ENCODE peak calls at places on chromosomes 5 and 9, in nine cellular contexts. Q, M, Z, A, O, F, J, C and K are unnamed samples.

GRCh38 chr9:132181796-132182521 is 20.1 kb downstream of the NTNG2 start:
- DNase-seq in Z (no peak), J (no peak), C (no peak), F (no peak), Q (no peak), A (no peak), O (peak; percentile 83), M (no peak), K (peak; percentile 82)

GRCh38 chr5:127746756-127747155 is 43.6 kb downstream of the CCDC192 start:
- DNase-seq in Z (no peak), C (no peak), F (no peak), A (no peak), O (no peak), M (no peak), Q (peak; percentile 54), J (no peak), K (peak; percentile 59)

GRCh38 chr9:93698140-93698908 is 121.9 kb downstream of the PHF2 start:
- DNase-seq in A (no peak), C (no peak), Q (no peak), Z (no peak), J (no peak), O (no peak), F (no peak), M (no peak), K (no peak)

GRCh38 chr9:35906923-35907699 is 1.1 kb downstream of the HRCT1 start:
- DNase-seq in Q (no peak), Z (no peak), O (peak; percentile 81), A (no peak), F (peak; percentile 91), C (peak; percentile 93), M (no peak), J (no peak), K (no peak)

GRCh38 chr5:11468334-11469039 is 435.8 kb downstream of the CTNND2 start:
- DNase-seq in O (no peak), J (no peak), Z (no peak), A (no peak), F (no peak), Q (no peak), C (no peak), M (no peak), K (no peak)

GRCh38 chr5:172886974-172887491 is 53.0 kb downstream of the ERGIC1 start:
- DNase-seq in J (no peak), O (peak; percentile 73), F (no peak), M (peak; percentile 79), A (no peak), Q (peak; percentile 99), C (peak; percentile 94), Z (peak; percentile 85), K (no peak)

GRCh38 chr9:121499427-121500164 is at the start of gene GGTA1:
- DNase-seq in J (no peak), M (peak; percentile 48), O (peak; percentile 72), A (no peak), Q (no peak), C (peak; percentile 80), Z (no peak), F (peak; percentile 94), K (peak; percentile 12)

GRCh38 chr9:81522721-81523551 is 166.4 kb downstream of the TLE1 start:
- DNase-seq in O (no peak), J (no peak), M (peak; percentile 56), Q (no peak), F (peak; percentile 72), A (no peak), C (no peak), Z (peak; percentile 77), K (peak; percentile 20)

GRCh38 chr5:53874409-53874808 is 314.0 kb downstream of the NDUFS4 start:
- DNase-seq in Q (no peak), J (no peak), O (no peak), F (peak; percentile 71), M (no peak), C (no peak), A (no peak), Z (no peak), K (no peak)

GRCh38 chr5:112109331-112109993 is 309.6 kb downstream of the EPB41L4A start:
- DNase-seq in C (peak; percentile 73), Z (no peak), O (peak; percentile 35), A (no peak), J (no peak), M (peak; percentile 75), Q (no peak), F (no peak), K (no peak)

GRCh38 chr9:137302176-137303030 is at the start of gene NRARP:
- DNase-seq in M (peak; percentile 92), F (peak; percentile 100), Z (no peak), Q (peak; percentile 63), A (peak; percentile 92), C (peak; percentile 88), O (peak; percentile 92), J (peak; percentile 88), K (peak; percentile 93)

GRCh38 chr9:31519011-31519410 is 865.4 kb upstream of the ACO1 start:
- DNase-seq in A (no peak), J (peak; percentile 59), F (no peak), O (no peak), Q (no peak), M (no peak), C (no peak), Z (peak; percentile 5), K (peak; percentile 14)

GRCh38 chr5:154764967-154765366 is 9.8 kb downstream of the LARP1 start:
- DNase-seq in O (no peak), Z (no peak), F (no peak), J (no peak), Q (no peak), C (no peak), A (no peak), M (no peak), K (no peak)

GRCh38 chr9:89466451-89467277 is 31.2 kb downstream of the SEMA4D start:
- DNase-seq in Q (no peak), A (no peak), C (peak; percentile 53), J (peak; percentile 71), Z (no peak), F (peak; percentile 49), M (no peak), O (no peak), K (no peak)

GRCh38 chr9:89743216-89743575 is 138.4 kb downstream of the GADD45G start:
- DNase-seq in Z (no peak), M (no peak), O (no peak), C (no peak), J (no peak), Q (no peak), A (no peak), F (no peak), K (no peak)

GRCh38 chr5:143279698-143280097 is 123.8 kb downstream of the NR3C1 start:
- DNase-seq in Z (peak; percentile 88), Q (peak; percentile 76), J (no peak), O (no peak), C (no peak), M (no peak), A (no peak), F (no peak), K (no peak)

GRCh38 chr9:120757268-120757900 is 35.8 kb downstream of the FBXW2 start:
- DNase-seq in Q (no peak), O (no peak), Z (no peak), M (no peak), F (no peak), A (no peak), C (no peak), J (no peak), K (no peak)

GRCh38 chr9:20041717-20042116 is 252.9 kb upstream of the SLC24A2 start:
- DNase-seq in C (no peak), F (no peak), M (peak; percentile 14), J (peak; percentile 70), A (no peak), Z (no peak), O (no peak), Q (no peak), K (no peak)

GRCh38 chr9:23088932-23089364 is 642.3 kb downstream of the DMRTA1 start:
- DNase-seq in Z (no peak), O (no peak), J (no peak), A (no peak), M (no peak), C (no peak), Q (no peak), F (no peak), K (peak; percentile 57)

GRCh38 chr9:128108784-128109709 is 18.5 kb downstream of the PTGES2 start:
- DNase-seq in C (peak; percentile 32), J (no peak), M (no peak), F (peak; percentile 75), Z (no peak), Q (no peak), A (no peak), O (peak; percentile 17), K (no peak)

GRCh38 chr9:3906437-3907213 is 380.8 kb upstream of the RFX3 start:
- DNase-seq in A (no peak), O (no peak), C (no peak), Q (peak; percentile 63), Z (no peak), M (no peak), F (peak; percentile 89), J (no peak), K (no peak)

GRCh38 chr9:130936285-130937117 is 2.5 kb downstream of the FIBCD1 start:
- DNase-seq in A (no peak), C (no peak), O (peak; percentile 37), J (no peak), M (no peak), F (peak; percentile 99), Q (peak; percentile 75), Z (peak; percentile 28), K (no peak)

DNA sequence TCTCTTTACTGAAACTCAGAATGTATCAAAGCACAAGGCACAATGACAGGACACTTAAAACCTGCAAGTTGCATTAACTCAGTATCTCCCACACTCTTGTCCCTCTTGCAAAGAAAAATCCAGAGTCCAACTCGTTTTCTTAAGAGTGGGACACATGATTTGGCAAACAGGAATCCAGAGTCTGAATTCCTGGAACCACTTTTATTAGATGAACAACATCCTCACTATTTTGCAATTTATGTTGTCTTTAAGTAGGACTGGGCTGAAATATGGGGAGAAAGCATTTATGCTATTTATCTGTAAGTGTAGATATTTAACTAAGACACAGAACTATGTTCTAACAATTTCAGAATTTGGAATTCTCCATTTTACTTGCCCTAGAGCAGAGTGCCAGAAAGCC is 69.1 kb downstream of the ABCA1 start:
- DNase-seq in O (no peak), A (no peak), F (no peak), C (no peak), M (no peak), Q (no peak), Z (no peak), J (no peak), K (no peak)
- H3K4me3 ChIP-seq in O (no peak overlapping the region), A (no peak overlapping the region), F (no peak overlapping the region), C (no peak overlapping the region), M (no peak overlapping the region), Q (no peak overlapping the region), Z (no peak overlapping the region), J (no peak overlapping the region), K (no peak overlapping the region)

GRCh38 chr5:179409806-179410205 is 64.5 kb upstream of the ADAMTS2 start:
- DNase-seq in Z (no peak), M (no peak), C (no peak), Q (no peak), F (peak; percentile 64), J (no peak), A (no peak), O (no peak), K (no peak)
- H3K9me3 ChIP-seq in Z (no peaks in the 10 kb centered on the region), M (no peaks in the 10 kb centered on the region), C (no peaks in the 10 kb centered on the region), Q (no peaks in the 10 kb centered on the region), F (no peaks in the 10 kb centered on the region), J (no peaks in the 10 kb centered on the region), A (no peaks in the 10 kb centered on the region), O (no peaks in the 10 kb centered on the region), K (no peaks in the 10 kb centered on the region)

GRCh38 chr9:86040281-86041155 is 58.8 kb downstream of the GOLM1 start:
- DNase-seq in O (no peak), J (no peak), F (no peak), Z (no peak), Q (no peak), C (no peak), M (no peak), A (no peak), K (no peak)
- H3K36me3 ChIP-seq in O (no peaks in the 10 kb centered on the region), J (no peaks in the 10 kb centered on the region), F (no peaks in the 10 kb centered on the region), Z (no peaks in the 10 kb centered on the region), Q (peaks cover 4% of the 10 kb centered on the region), C (no peaks in the 10 kb centered on the region), M (no peaks in the 10 kb centered on the region), A (no peaks in the 10 kb centered on the region), K (peaks cover 3% of the 10 kb centered on the region)

GRCh38 chr9:97695390-97695789 is 1.8 kb downstream of the XPA start:
- DNase-seq in M (no peak), C (no peak), J (no peak), O (no peak), F (no peak), Q (no peak), A (no peak), Z (no peak), K (no peak)
- H3K4me3 ChIP-seq in M (no peak overlapping the region), C (no peak overlapping the region), J (peak overlapping the region; percentile 78), O (no peak overlapping the region), F (peak overlapping the region; percentile 88), Q (peak overlapping the region; percentile 63), A (peak overlapping the region; percentile 68), Z (peak overlapping the region; percentile 85), K (peak overlapping the region; percentile 81)